ENCODE peak calls at places on chromosomes 16 and 17, in six cellular contexts. V is ovary, T is BJ, U is left ventricle myocardium inferior, F is brain microvascular endothelial cell, Y is H1. W is an unnamed sample.

GRCh38 chr17:2421315-2422147 is 20.7 kb upstream of the MNT start:
- DNase-seq in U (no peak), Y (no peak), T (no peak), F (no peak), V (peak), W (no peak)

GRCh38 chr16:58464047-58464915 is 35.7 kb upstream of the NDRG4 start:
- DNase-seq in U (peak), Y (peak), V (no peak), T (no peak), F (no peak), W (no peak)

GRCh38 chr17:2975469-2975958 is 87.9 kb downstream of the OR1D5 start:
- DNase-seq in V (peak), U (no peak), T (no peak), Y (no peak), F (no peak), W (no peak)

GRCh38 chr17:82231562-82232321 is 2.9 kb downstream of the SLC16A3 start:
- DNase-seq in T (no peak), Y (peak), U (peak), V (peak), F (no peak), W (peak)

GRCh38 chr16:56789360-56789759 is 59.4 kb downstream of the NUP93 start:
- DNase-seq in V (peak), T (no peak), U (no peak), F (peak), Y (no peak), W (peak)

GRCh38 chr17:4536742-4537411 is 18.3 kb downstream of the MYBBP1A start:
- DNase-seq in T (no peak), U (peak), V (no peak), F (no peak), Y (no peak), W (no peak)

GRCh38 chr16:23950898-23951297 is 115.1 kb downstream of the PRKCB start:
- DNase-seq in Y (no peak), V (no peak), U (no peak), T (no peak), F (no peak), W (no peak)

GRCh38 chr17:64343833-64344637 is 46.6 kb downstream of the PECAM1 start:
- DNase-seq in F (peak), Y (no peak), U (peak), V (peak), T (no peak), W (peak)

GRCh38 chr17:41284043-41284442 is 8.5 kb downstream of the KRTAP9-7 start:
- DNase-seq in V (no peak), F (no peak), U (no peak), Y (no peak), T (peak), W (no peak)

GRCh38 chr17:42289863-42290165 is 1.5 kb downstream of the STAT5A start:
- DNase-seq in Y (no peak), F (no peak), V (no peak), T (no peak), U (no peak), W (no peak)

GRCh38 chr17:1868090-1868489 is 38.3 kb downstream of the RPA1 start:
- DNase-seq in T (no peak), U (no peak), F (no peak), Y (no peak), V (no peak), W (no peak)

GRCh38 chr16:685967-686366 is 1.8 kb upstream of the JMJD8 start:
- DNase-seq in F (no peak), T (no peak), Y (peak), U (no peak), V (peak), W (peak)

GRCh38 chr17:51657224-51657623 is 396.9 kb downstream of the UTP18 start:
- DNase-seq in F (no peak), V (no peak), U (no peak), T (no peak), Y (no peak), W (no peak)

GRCh38 chr16:54242199-54242598 is 44.4 kb downstream of the IRX3 start:
- DNase-seq in V (no peak), F (no peak), T (no peak), Y (peak), U (no peak), W (no peak)

GRCh38 chr16:28067604-28068382 is 4.3 kb upstream of the GSG1L start:
- DNase-seq in F (peak), T (peak), U (no peak), V (no peak), Y (no peak), W (no peak)

GRCh38 chr16:84194470-84195200 is 3.7 kb downstream of the ADAD2 start:
- DNase-seq in F (no peak), U (no peak), V (no peak), Y (no peak), T (no peak), W (no peak)

GRCh38 chr16:66844342-66845079 is at the start of gene CA7:
- DNase-seq in Y (peak), T (no peak), F (no peak), V (no peak), U (no peak), W (no peak)

GRCh38 chr17:4509402-4509801 is 10.7 kb downstream of the SPNS2 start:
- DNase-seq in T (no peak), F (no peak), U (no peak), V (no peak), Y (no peak), W (no peak)

GRCh38 chr16:85114909-85115567 is 2.8 kb upstream of the CIBAR2 start:
- DNase-seq in U (peak), Y (peak), V (peak), T (no peak), F (peak), W (peak)

GRCh38 chr17:56114469-56114868 is 38.8 kb upstream of the ANKFN1 start:
- DNase-seq in T (no peak), F (no peak), V (no peak), U (no peak), Y (no peak), W (no peak)

GRCh38 chr16:57577691-57578224 is 35.3 kb downstream of the ADGRG5 start:
- DNase-seq in V (no peak), Y (no peak), U (no peak), T (no peak), F (no peak), W (no peak)

GRCh38 chr16:74607310-74607966 is 524 bp upstream of the GLG1 start:
- DNase-seq in T (no peak), V (no peak), F (no peak), U (no peak), Y (no peak), W (no peak)

GRCh38 chr16:66614161-66614802 is 9.8 kb downstream of the CMTM3 start:
- DNase-seq in F (no peak), U (no peak), T (no peak), Y (no peak), V (no peak), W (no peak)

GRCh38 chr17:12769981-12770380 is 19.3 kb upstream of the ARHGAP44 start:
- DNase-seq in U (no peak), T (no peak), F (no peak), Y (no peak), V (no peak), W (no peak)

GRCh38 chr17:28645576-28645939 is 600 bp upstream of the BLTP2 start:
- DNase-seq in V (no peak), U (no peak), T (no peak), Y (no peak), F (no peak), W (no peak)

GRCh38 chr16:54412777-54413455 is 126.3 kb upstream of the IRX3 start:
- DNase-seq in Y (no peak), V (no peak), U (no peak), F (no peak), T (no peak), W (no peak)

DNA sequence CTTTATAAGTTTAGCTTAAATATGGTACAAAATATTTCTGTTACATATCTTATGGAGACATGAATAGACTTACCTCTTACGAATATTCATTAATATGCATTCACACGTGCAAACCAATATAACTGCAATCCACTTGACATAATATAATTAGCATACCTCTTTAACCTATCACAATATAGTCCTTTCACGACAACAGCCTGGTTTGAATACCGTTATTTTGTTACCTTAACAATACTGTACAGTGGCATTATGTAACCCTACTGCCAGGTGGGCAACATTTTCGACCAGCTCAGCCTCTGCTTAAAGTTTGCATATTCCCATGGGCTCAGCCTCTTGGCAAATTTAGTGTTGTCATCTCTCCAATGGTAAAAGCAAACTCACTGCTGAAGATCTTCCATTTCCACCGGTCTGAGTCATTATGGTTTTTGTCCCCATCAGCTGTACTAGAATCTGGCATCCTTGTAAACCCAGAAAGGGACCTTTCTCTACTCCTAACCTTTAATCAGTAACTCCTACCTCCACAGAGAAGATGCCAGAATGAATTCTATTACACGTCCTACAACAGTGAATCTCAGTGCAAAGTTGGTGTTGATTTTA is 46.0 kb downstream of the ZNF652 start:
- DNase-seq in V (no peak), T (no peak), U (no peak), Y (no peak), F (peak), W (no peak)
- H3K4me3 ChIP-seq in V (no peak), T (no peak), U (no peak), Y (no peak), F (no peak), W (no peak)

GRCh38 chr17:74813793-74814192 is 37.6 kb upstream of the NAT9 start:
- DNase-seq in T (no peak), U (no peak), Y (no peak), F (no peak), V (no peak), W (no peak)

GRCh38 chr17:74816883-74817620 is 40.9 kb upstream of the NAT9 start:
- DNase-seq in U (no peak), Y (no peak), T (no peak), V (no peak), F (no peak), W (no peak)

GRCh38 chr17:74815067-74815466 is 38.9 kb upstream of the NAT9 start:
- DNase-seq in T (no peak), F (no peak), V (no peak), U (no peak), Y (no peak), W (no peak)

GRCh38 chr17:74814453-74814852 is 38.3 kb upstream of the NAT9 start:
- DNase-seq in V (no peak), T (no peak), F (no peak), Y (no peak), U (no peak), W (no peak)

DNA sequence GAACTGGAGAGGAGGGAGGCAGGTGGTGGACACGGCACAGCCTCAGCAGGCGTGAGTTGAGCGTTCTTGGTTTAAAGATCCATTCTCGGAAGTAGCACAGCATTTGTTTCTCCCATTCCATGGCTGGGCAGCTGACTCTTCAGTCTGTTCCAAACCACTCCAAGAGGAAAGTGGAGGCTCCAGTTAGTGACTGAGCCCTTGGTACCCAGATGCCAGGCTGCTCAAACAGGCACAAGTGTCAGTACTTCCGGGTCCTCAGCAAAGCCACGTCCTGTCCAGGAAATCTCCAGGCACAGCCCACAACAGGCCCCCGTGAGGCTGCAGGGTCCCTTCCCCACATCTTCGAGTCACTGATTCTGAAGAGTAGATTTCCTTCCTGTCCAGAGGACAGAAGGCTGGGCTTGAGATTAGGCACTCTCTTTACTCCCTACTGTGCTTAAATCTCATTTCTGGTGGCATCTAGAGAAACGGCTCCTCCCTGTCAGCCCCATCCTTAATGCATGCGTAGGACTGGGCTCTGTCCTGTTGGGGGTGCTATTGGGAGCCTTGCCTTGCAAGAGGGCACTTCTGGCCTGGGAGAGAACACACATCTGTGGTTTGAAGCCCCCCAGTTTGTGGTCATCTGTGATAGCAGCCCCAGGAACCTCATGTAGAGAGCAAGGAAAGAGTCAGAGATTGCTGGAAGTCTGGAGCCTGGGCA is 39.7 kb upstream of the NAT9 start:
- DNase-seq in U (no peak), Y (peak), T (no peak), V (no peak), F (no peak), W (no peak)
- TF ChIP-seq CTCF in U (no peak), Y (peak), T (peak), V (no peak), F (peak), W (no peak)

GRCh38 chr17:76076100-76076764 is 1.7 kb downstream of the GALR2 start:
- DNase-seq in Y (peak), U (no peak), F (no peak), V (no peak), T (no peak), W (no peak)
- H3K4me3 ChIP-seq in Y (peak), U (peak), F (no peak), V (no peak), T (no peak), W (no peak)

GRCh38 chr17:15092762-15093161 is 172.4 kb downstream of the PMP22 start:
- DNase-seq in F (peak), V (no peak), Y (no peak), U (no peak), T (no peak), W (no peak)

GRCh38 chr17:15090533-15090932 is 174.6 kb downstream of the PMP22 start:
- DNase-seq in Y (no peak), V (no peak), U (no peak), T (no peak), F (no peak), W (no peak)

GRCh38 chr17:15092261-15092660 is 172.9 kb downstream of the PMP22 start:
- DNase-seq in V (no peak), U (no peak), Y (no peak), F (no peak), T (no peak), W (no peak)

GRCh38 chr17:15087946-15088345 is 177.2 kb downstream of the PMP22 start:
- DNase-seq in U (peak), T (no peak), Y (no peak), F (no peak), V (no peak), W (no peak)

DNA sequence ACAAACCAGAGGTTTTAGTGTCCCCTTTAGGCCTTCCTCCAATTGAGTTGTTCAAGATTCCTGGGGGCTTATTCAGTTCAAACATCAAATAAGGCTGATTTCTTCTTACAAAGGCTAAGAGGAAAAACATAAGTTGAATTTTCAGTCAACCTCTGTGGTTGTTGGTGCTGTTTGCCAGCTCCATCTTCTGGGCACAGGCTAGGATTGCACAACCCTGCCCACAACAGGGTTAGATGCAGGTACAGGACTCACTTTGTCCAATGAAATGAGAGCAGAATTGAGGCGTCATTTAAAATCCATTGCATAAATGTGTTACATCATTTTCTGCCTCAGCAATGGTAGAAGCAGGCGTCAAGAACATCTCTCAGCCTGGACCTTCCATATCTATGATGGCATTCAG is 173.3 kb downstream of the PMP22 start:
- DNase-seq in V (no peak), U (no peak), Y (no peak), F (no peak), T (no peak), W (no peak)
- TF ChIP-seq CTCF in V (no peak), U (no peak), Y (peak), F (peak), T (no peak), W (no peak)